ENCODE peak calls at places on chromosomes 11 and 22, in nine cellular contexts. One of them, this sample, is unnamed. For H3K4me1 and H3K27me3, the result is how much of the 10 kb centered on the place peaks cover.

GRCh38 chr11:95339554-95339953 is 108.6 kb upstream of the SESN3 start:
- DNase-seq in GM23248: peak
- DNase-seq in uterus: no peak
- DNase-seq in BE2C: no peak
- DNase-seq in right cardiac atrium: no peak
- DNase-seq in psoas muscle: no peak
- DNase-seq in stomach: no peak
- DNase-seq in tibial artery: no peak
- DNase-seq in thoracic aorta: no peak
- DNase-seq in this sample: no peak

GRCh38 chr22:30908051-30908461 is 60.5 kb downstream of the MORC2 start:
- DNase-seq in tibial artery: no peak
- DNase-seq in BE2C: no peak
- DNase-seq in psoas muscle: no peak
- DNase-seq in right cardiac atrium: no peak
- DNase-seq in stomach: no peak
- DNase-seq in uterus: no peak
- DNase-seq in thoracic aorta: no peak
- DNase-seq in GM23248: no peak
- DNase-seq in this sample: no peak

GRCh38 chr11:128453444-128454336 is 133.7 kb downstream of the ETS1 start:
- DNase-seq in GM23248: peak
- DNase-seq in psoas muscle: peak
- DNase-seq in right cardiac atrium: peak
- DNase-seq in thoracic aorta: peak
- DNase-seq in stomach: peak
- DNase-seq in tibial artery: peak
- DNase-seq in uterus: peak
- DNase-seq in BE2C: no peak
- DNase-seq in this sample: no peak

GRCh38 chr22:31291716-31292644 is at the start of gene PIK3IP1:
- DNase-seq in thoracic aorta: peak
- DNase-seq in stomach: peak
- DNase-seq in GM23248: peak
- DNase-seq in psoas muscle: peak
- DNase-seq in uterus: peak
- DNase-seq in tibial artery: peak
- DNase-seq in right cardiac atrium: peak
- DNase-seq in BE2C: peak
- DNase-seq in this sample: peak

GRCh38 chr11:47916361-47916841 is 64.0 kb upstream of the PTPRJ start:
- DNase-seq in GM23248: no peak
- DNase-seq in thoracic aorta: no peak
- DNase-seq in uterus: peak
- DNase-seq in stomach: peak
- DNase-seq in BE2C: peak
- DNase-seq in psoas muscle: peak
- DNase-seq in tibial artery: no peak
- DNase-seq in right cardiac atrium: peak
- DNase-seq in this sample: no peak

GRCh38 chr11:127074151-127074761 is 73.7 kb upstream of the KIRREL3 start:
- DNase-seq in psoas muscle: no peak
- DNase-seq in tibial artery: no peak
- DNase-seq in uterus: no peak
- DNase-seq in thoracic aorta: no peak
- DNase-seq in right cardiac atrium: peak
- DNase-seq in stomach: no peak
- DNase-seq in GM23248: peak
- DNase-seq in BE2C: peak
- DNase-seq in this sample: no peak

GRCh38 chr11:64518928-64519327 is 72.1 kb upstream of the SLC22A12 start:
- DNase-seq in tibial artery: no peak
- DNase-seq in uterus: no peak
- DNase-seq in thoracic aorta: no peak
- DNase-seq in psoas muscle: no peak
- DNase-seq in right cardiac atrium: no peak
- DNase-seq in BE2C: no peak
- DNase-seq in stomach: no peak
- DNase-seq in GM23248: no peak
- DNase-seq in this sample: no peak

GRCh38 chr11:63573881-63574855 is 11.0 kb upstream of the PLAAT2 start:
- DNase-seq in uterus: peak
- DNase-seq in BE2C: no peak
- DNase-seq in right cardiac atrium: no peak
- DNase-seq in stomach: peak
- DNase-seq in thoracic aorta: no peak
- DNase-seq in psoas muscle: peak
- DNase-seq in tibial artery: peak
- DNase-seq in GM23248: peak
- DNase-seq in this sample: peak

GRCh38 chr11:94635072-94635471 is 67.9 kb downstream of the PIWIL4 start:
- DNase-seq in right cardiac atrium: no peak
- DNase-seq in stomach: no peak
- DNase-seq in psoas muscle: no peak
- DNase-seq in thoracic aorta: no peak
- DNase-seq in tibial artery: no peak
- DNase-seq in uterus: no peak
- DNase-seq in BE2C: no peak
- DNase-seq in GM23248: no peak
- DNase-seq in this sample: no peak

GRCh38 chr11:125256471-125257010 is 92.0 kb downstream of the PKNOX2 start:
- DNase-seq in stomach: no peak
- DNase-seq in tibial artery: no peak
- DNase-seq in BE2C: no peak
- DNase-seq in psoas muscle: no peak
- DNase-seq in GM23248: no peak
- DNase-seq in right cardiac atrium: no peak
- DNase-seq in uterus: no peak
- DNase-seq in thoracic aorta: no peak
- DNase-seq in this sample: no peak

GRCh38 chr11:74773481-74773880 is 24.8 kb downstream of the RNF169 start:
- DNase-seq in BE2C: no peak
- DNase-seq in GM23248: peak
- DNase-seq in uterus: no peak
- DNase-seq in right cardiac atrium: no peak
- DNase-seq in thoracic aorta: no peak
- DNase-seq in psoas muscle: no peak
- DNase-seq in tibial artery: no peak
- DNase-seq in stomach: no peak
- DNase-seq in this sample: no peak

GRCh38 chr11:20488352-20488751 is 100.8 kb downstream of the PRMT3 start:
- DNase-seq in thoracic aorta: no peak
- DNase-seq in GM23248: no peak
- DNase-seq in BE2C: peak
- DNase-seq in right cardiac atrium: no peak
- DNase-seq in stomach: no peak
- DNase-seq in uterus: no peak
- DNase-seq in tibial artery: no peak
- DNase-seq in psoas muscle: no peak
- DNase-seq in this sample: no peak

DNA sequence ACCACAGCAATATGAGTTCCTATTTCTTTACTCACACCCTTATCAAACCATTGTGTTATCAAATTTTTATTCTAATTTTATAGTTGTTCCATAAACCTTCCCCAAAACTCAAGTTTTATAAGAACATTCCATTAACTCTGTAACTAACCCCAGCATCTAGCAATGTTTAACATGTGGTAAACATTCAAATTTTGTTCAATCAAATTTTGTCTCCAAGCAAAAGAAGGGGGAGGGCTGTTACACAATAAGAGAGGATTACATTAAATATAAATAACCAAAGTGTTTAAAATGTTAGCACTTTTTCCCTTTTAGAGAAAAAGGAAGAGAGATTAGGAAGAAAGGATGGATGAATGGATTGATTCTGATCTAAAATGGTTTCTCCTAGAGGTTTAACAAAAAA is 20.5 kb downstream of the RBFOX2 start:
- DNase-seq in GM23248: no peak
- DNase-seq in uterus: no peak
- DNase-seq in psoas muscle: no peak
- DNase-seq in stomach: no peak
- DNase-seq in tibial artery: no peak
- DNase-seq in thoracic aorta: no peak
- DNase-seq in BE2C: no peak
- DNase-seq in right cardiac atrium: no peak
- DNase-seq in this sample: no peak
- H3K4me1 ChIP-seq in GM23248: under half
- H3K4me1 ChIP-seq in uterus: under half
- H3K4me1 ChIP-seq in psoas muscle: under half
- H3K4me1 ChIP-seq in stomach: half or more
- H3K4me1 ChIP-seq in tibial artery: under half
- H3K4me1 ChIP-seq in thoracic aorta: under half
- H3K4me1 ChIP-seq in BE2C: under half
- H3K4me1 ChIP-seq in right cardiac atrium: under half
- H3K4me1 ChIP-seq in this sample: under half

GRCh38 chr11:16739326-16739875 is 954 bp downstream of the C11orf58 start:
- DNase-seq in psoas muscle: no peak
- DNase-seq in BE2C: no peak
- DNase-seq in GM23248: peak
- DNase-seq in right cardiac atrium: no peak
- DNase-seq in uterus: no peak
- DNase-seq in thoracic aorta: no peak
- DNase-seq in stomach: no peak
- DNase-seq in tibial artery: no peak
- DNase-seq in this sample: no peak
- H3K4me3 ChIP-seq in psoas muscle: peak
- H3K4me3 ChIP-seq in BE2C: peak
- H3K4me3 ChIP-seq in GM23248: peak
- H3K4me3 ChIP-seq in right cardiac atrium: peak
- H3K4me3 ChIP-seq in uterus: peak
- H3K4me3 ChIP-seq in thoracic aorta: peak
- H3K4me3 ChIP-seq in stomach: peak
- H3K4me3 ChIP-seq in tibial artery: peak
- H3K4me3 ChIP-seq in this sample: peak

GRCh38 chr11:297666-298405 is 1.5 kb downstream of the IFITM5 start:
- DNase-seq in right cardiac atrium: peak
- DNase-seq in BE2C: no peak
- DNase-seq in stomach: no peak
- DNase-seq in psoas muscle: peak
- DNase-seq in thoracic aorta: no peak
- DNase-seq in tibial artery: peak
- DNase-seq in GM23248: peak
- DNase-seq in uterus: peak
- DNase-seq in this sample: peak

GRCh38 chr11:299951-300735 is 817 bp upstream of the IFITM5 start:
- DNase-seq in GM23248: peak
- DNase-seq in stomach: no peak
- DNase-seq in tibial artery: no peak
- DNase-seq in right cardiac atrium: peak
- DNase-seq in uterus: no peak
- DNase-seq in psoas muscle: peak
- DNase-seq in thoracic aorta: no peak
- DNase-seq in BE2C: no peak
- DNase-seq in this sample: peak

GRCh38 chr11:296976-297665 is 2.2 kb downstream of the IFITM5 start:
- DNase-seq in tibial artery: peak
- DNase-seq in stomach: no peak
- DNase-seq in psoas muscle: peak
- DNase-seq in BE2C: no peak
- DNase-seq in GM23248: no peak
- DNase-seq in right cardiac atrium: no peak
- DNase-seq in thoracic aorta: no peak
- DNase-seq in uterus: peak
- DNase-seq in this sample: no peak

GRCh38 chr11:299081-299891 is at the start of gene IFITM5:
- DNase-seq in thoracic aorta: no peak
- DNase-seq in uterus: no peak
- DNase-seq in stomach: no peak
- DNase-seq in BE2C: no peak
- DNase-seq in tibial artery: no peak
- DNase-seq in GM23248: no peak
- DNase-seq in right cardiac atrium: peak
- DNase-seq in psoas muscle: peak
- DNase-seq in this sample: no peak

GRCh38 chr11:298406-299065 is 790 bp downstream of the IFITM5 start:
- DNase-seq in uterus: peak
- DNase-seq in GM23248: no peak
- DNase-seq in psoas muscle: peak
- DNase-seq in thoracic aorta: no peak
- DNase-seq in tibial artery: peak
- DNase-seq in BE2C: no peak
- DNase-seq in right cardiac atrium: peak
- DNase-seq in stomach: no peak
- DNase-seq in this sample: peak
- H3K27me3 ChIP-seq in uterus: under half
- H3K27me3 ChIP-seq in GM23248: under half
- H3K27me3 ChIP-seq in psoas muscle: under half
- H3K27me3 ChIP-seq in thoracic aorta: under half
- H3K27me3 ChIP-seq in tibial artery: half or more
- H3K27me3 ChIP-seq in BE2C: under half
- H3K27me3 ChIP-seq in right cardiac atrium: under half
- H3K27me3 ChIP-seq in stomach: half or more
- H3K27me3 ChIP-seq in this sample: under half

GRCh38 chr11:65868076-65868667 is 4.4 kb downstream of the EFEMP2 start:
- DNase-seq in BE2C: peak
- DNase-seq in right cardiac atrium: peak
- DNase-seq in GM23248: no peak
- DNase-seq in thoracic aorta: no peak
- DNase-seq in stomach: no peak
- DNase-seq in uterus: peak
- DNase-seq in psoas muscle: peak
- DNase-seq in tibial artery: no peak
- DNase-seq in this sample: peak

GRCh38 chr11:65869643-65870306 is 2.8 kb downstream of the EFEMP2 start:
- DNase-seq in psoas muscle: no peak
- DNase-seq in BE2C: no peak
- DNase-seq in tibial artery: no peak
- DNase-seq in uterus: no peak
- DNase-seq in stomach: no peak
- DNase-seq in GM23248: no peak
- DNase-seq in thoracic aorta: no peak
- DNase-seq in right cardiac atrium: peak
- DNase-seq in this sample: no peak

GRCh38 chr11:65870307-65870658 is 2.3 kb downstream of the EFEMP2 start:
- DNase-seq in uterus: no peak
- DNase-seq in GM23248: no peak
- DNase-seq in thoracic aorta: no peak
- DNase-seq in psoas muscle: no peak
- DNase-seq in tibial artery: no peak
- DNase-seq in BE2C: no peak
- DNase-seq in stomach: no peak
- DNase-seq in right cardiac atrium: peak
- DNase-seq in this sample: no peak

GRCh38 chr11:65867284-65868071 is 5.1 kb downstream of the EFEMP2 start:
- DNase-seq in tibial artery: no peak
- DNase-seq in BE2C: peak
- DNase-seq in right cardiac atrium: peak
- DNase-seq in psoas muscle: peak
- DNase-seq in uterus: peak
- DNase-seq in thoracic aorta: no peak
- DNase-seq in GM23248: no peak
- DNase-seq in stomach: no peak
- DNase-seq in this sample: no peak

DNA sequence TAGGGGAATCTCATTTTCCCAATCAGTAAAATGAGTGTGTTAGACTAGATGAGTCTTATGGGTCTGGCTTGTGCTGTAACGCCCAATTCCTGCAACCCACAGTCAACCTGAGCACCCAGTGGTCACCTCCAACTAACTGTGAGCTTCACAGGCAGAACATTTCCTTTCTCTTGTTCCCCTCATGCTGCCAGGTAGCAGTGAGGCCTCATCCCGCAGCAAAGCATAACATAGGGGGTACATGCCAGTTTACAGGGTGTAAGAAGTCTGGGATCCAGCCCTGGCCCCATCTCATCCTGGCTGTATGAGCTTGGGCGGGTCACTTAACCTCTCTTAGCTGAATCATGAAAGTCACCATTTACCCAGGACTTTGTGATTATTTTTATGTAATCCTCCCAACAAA is 3.7 kb downstream of the EFEMP2 start:
- DNase-seq in psoas muscle: no peak
- DNase-seq in stomach: no peak
- DNase-seq in right cardiac atrium: no peak
- DNase-seq in GM23248: no peak
- DNase-seq in uterus: no peak
- DNase-seq in BE2C: no peak
- DNase-seq in thoracic aorta: no peak
- DNase-seq in tibial artery: no peak
- DNase-seq in this sample: no peak
- H3K4me1 ChIP-seq in psoas muscle: under half
- H3K4me1 ChIP-seq in stomach: half or more
- H3K4me1 ChIP-seq in right cardiac atrium: under half
- H3K4me1 ChIP-seq in GM23248: under half
- H3K4me1 ChIP-seq in uterus: under half
- H3K4me1 ChIP-seq in BE2C: under half
- H3K4me1 ChIP-seq in thoracic aorta: under half
- H3K4me1 ChIP-seq in tibial artery: under half
- H3K4me1 ChIP-seq in this sample: under half